ENCODE peak calls at places on chromosomes 13 and 19, in seven cellular contexts. U is astrocyte, P is fibroblast of lung, T is PC-9, K is PC-3, A is GM23248, F is mammary epithelial cell. M is an unnamed sample.

GRCh38 chr19:2041686-2042484 is 9.2 kb downstream of the MKNK2 start:
- DNase-seq in U (peak), F (peak), T (no peak), A (peak), P (peak), K (peak), M (peak)

GRCh38 chr13:59409211-59409610 is 754.5 kb downstream of the DIAPH3 start:
- DNase-seq in T (no peak), P (peak), A (no peak), K (no peak), F (no peak), U (peak), M (peak)

GRCh38 chr19:13095393-13095784 is 7.3 kb downstream of the LYL1 start:
- DNase-seq in P (no peak), K (no peak), U (no peak), A (no peak), T (no peak), F (no peak), M (no peak)

GRCh38 chr19:5711025-5711424 is 8.9 kb downstream of the LONP1 start:
- DNase-seq in K (no peak), P (no peak), A (no peak), U (no peak), F (no peak), T (no peak), M (no peak)

GRCh38 chr19:17026706-17027427 is at the start of gene CPAMD8:
- DNase-seq in F (no peak), K (no peak), P (no peak), A (no peak), U (no peak), T (peak), M (no peak)

GRCh38 chr13:62747629-62748028 is 1332.0 kb upstream of the PCDH20 start:
- DNase-seq in A (peak), K (peak), T (peak), P (no peak), F (no peak), U (no peak), M (no peak)

GRCh38 chr13:101579291-101579802 is 126.9 kb downstream of the ITGBL1 start:
- DNase-seq in U (peak), A (peak), F (peak), T (no peak), K (peak), P (peak), M (peak)

GRCh38 chr13:33066329-33066728 is 50.1 kb downstream of the KL start:
- DNase-seq in U (no peak), K (no peak), T (no peak), F (no peak), P (no peak), A (no peak), M (no peak)

GRCh38 chr19:46015961-46016425 is 6.9 kb downstream of the PGLYRP1 start:
- DNase-seq in T (no peak), K (no peak), F (no peak), U (no peak), P (no peak), A (peak), M (no peak)

GRCh38 chr19:34639491-34640085 is 37.4 kb downstream of the SCGB2B2 start:
- DNase-seq in U (peak), T (peak), F (peak), K (peak), P (peak), A (peak), M (peak)

GRCh38 chr13:69595181-69595580 is 512.4 kb upstream of the ATXN8OS start:
- DNase-seq in T (no peak), A (no peak), K (peak), F (no peak), P (no peak), U (no peak), M (no peak)

GRCh38 chr13:52845334-52845761 is 3.1 kb downstream of the PCDH8 start:
- DNase-seq in P (no peak), T (no peak), F (no peak), U (no peak), K (no peak), A (no peak), M (no peak)
- TF ChIP-seq EZH2 in P (no peak), T (no peak), F (peak), U (no peak), K (no peak), A (no peak), M (no peak)

GRCh38 chr13:27505792-27506191 is 55.4 kb upstream of the MTIF3 start:
- DNase-seq in U (no peak), A (no peak), T (no peak), F (no peak), P (no peak), K (no peak), M (no peak)

GRCh38 chr13:27508802-27509201 is 58.4 kb upstream of the MTIF3 start:
- DNase-seq in K (no peak), U (no peak), F (no peak), P (no peak), A (no peak), T (no peak), M (no peak)

GRCh38 chr13:27500806-27501534 is 50.6 kb upstream of the MTIF3 start:
- DNase-seq in F (no peak), A (no peak), U (no peak), P (no peak), K (no peak), T (no peak), M (no peak)

GRCh38 chr13:27504126-27504525 is 53.8 kb upstream of the MTIF3 start:
- DNase-seq in A (no peak), P (no peak), U (no peak), K (no peak), F (no peak), T (no peak), M (no peak)

DNA sequence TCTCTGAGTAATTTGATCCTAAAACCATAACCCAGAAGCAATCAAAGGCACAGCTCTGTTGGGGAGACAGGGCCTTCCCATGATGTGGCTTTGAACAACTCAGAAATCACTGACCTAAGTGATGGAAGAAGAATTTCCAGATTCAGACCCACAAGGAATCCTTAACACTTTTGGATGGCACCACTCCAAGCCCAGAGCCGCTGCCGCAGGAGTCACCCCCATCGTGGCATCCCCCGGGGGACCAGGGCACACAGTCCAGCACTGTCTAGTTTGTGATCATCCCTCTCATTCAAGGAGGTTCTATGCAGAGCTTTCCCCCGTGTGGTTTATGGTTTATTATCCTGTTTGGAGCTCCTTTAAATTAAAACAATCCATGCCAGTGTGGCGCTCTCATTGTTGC is 54.2 kb upstream of the MTIF3 start:
- DNase-seq in F (no peak), T (no peak), K (no peak), A (no peak), U (no peak), P (no peak), M (no peak)
- TF ChIP-seq EZH2 in F (no peak), T (no peak), K (no peak), A (no peak), U (no peak), P (no peak), M (no peak)

DNA sequence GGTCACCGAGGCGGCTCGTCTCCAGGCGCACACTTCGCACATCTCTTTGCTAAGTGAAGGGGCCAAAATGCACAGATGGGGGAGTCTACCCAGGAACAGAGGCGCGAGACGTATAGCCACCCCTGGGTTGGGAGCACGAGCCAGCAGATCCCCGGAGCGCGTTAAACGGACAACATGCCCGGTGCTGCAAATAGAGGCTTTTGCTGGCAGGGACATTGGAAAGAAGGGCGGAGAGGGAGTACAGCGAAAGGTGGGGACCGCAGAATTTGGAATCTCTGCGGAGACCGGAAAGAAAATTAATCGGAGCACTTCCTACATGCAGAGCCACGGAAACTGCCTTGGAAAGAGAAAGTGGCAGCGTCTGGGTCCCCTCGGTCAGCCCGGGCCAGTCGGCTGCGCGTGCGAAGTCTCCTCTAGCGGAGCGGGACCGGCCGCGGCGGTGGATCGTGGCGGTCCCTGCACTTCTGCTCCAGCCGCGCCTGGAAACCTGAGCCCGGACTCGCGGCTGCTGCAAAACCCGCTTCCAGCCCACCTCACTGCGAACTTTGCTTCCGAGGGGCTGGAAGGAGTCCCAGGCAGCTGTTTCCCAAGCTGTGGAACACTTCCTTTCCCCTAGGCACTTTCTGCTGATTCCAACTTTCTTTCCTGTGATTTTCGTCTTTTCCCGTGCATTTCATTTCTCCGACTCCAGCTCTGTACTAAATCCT is 791 bp upstream of the PCDH9 start:
- DNase-seq in T (peak), F (peak), A (peak), U (peak), K (peak), P (peak), M (peak)
- TF ChIP-seq EZH2 in T (no peak), F (no peak), A (no peak), U (no peak), K (no peak), P (no peak), M (no peak)

GRCh38 chr19:44756089-44756562 is 7.6 kb downstream of the BCL3 start:
- DNase-seq in T (no peak), K (no peak), P (no peak), F (no peak), U (no peak), A (no peak), M (no peak)

GRCh38 chr19:44758596-44758995 is 10.1 kb downstream of the BCL3 start:
- DNase-seq in F (no peak), U (no peak), K (no peak), P (no peak), T (no peak), A (no peak), M (no peak)

GRCh38 chr19:44755219-44755618 is 6.7 kb downstream of the BCL3 start:
- DNase-seq in A (no peak), T (no peak), F (no peak), K (no peak), P (no peak), U (no peak), M (no peak)

GRCh38 chr19:44757735-44758505 is 9.4 kb downstream of the BCL3 start:
- DNase-seq in T (no peak), F (no peak), P (peak), A (no peak), K (no peak), U (no peak), M (peak)

GRCh38 chr19:44757057-44757734 is 8.7 kb downstream of the BCL3 start:
- DNase-seq in T (no peak), A (no peak), K (no peak), U (peak), F (no peak), P (peak), M (no peak)
- TF ChIP-seq EZH2 in T (no peak), A (no peak), K (no peak), U (no peak), F (no peak), P (no peak), M (no peak)

DNA sequence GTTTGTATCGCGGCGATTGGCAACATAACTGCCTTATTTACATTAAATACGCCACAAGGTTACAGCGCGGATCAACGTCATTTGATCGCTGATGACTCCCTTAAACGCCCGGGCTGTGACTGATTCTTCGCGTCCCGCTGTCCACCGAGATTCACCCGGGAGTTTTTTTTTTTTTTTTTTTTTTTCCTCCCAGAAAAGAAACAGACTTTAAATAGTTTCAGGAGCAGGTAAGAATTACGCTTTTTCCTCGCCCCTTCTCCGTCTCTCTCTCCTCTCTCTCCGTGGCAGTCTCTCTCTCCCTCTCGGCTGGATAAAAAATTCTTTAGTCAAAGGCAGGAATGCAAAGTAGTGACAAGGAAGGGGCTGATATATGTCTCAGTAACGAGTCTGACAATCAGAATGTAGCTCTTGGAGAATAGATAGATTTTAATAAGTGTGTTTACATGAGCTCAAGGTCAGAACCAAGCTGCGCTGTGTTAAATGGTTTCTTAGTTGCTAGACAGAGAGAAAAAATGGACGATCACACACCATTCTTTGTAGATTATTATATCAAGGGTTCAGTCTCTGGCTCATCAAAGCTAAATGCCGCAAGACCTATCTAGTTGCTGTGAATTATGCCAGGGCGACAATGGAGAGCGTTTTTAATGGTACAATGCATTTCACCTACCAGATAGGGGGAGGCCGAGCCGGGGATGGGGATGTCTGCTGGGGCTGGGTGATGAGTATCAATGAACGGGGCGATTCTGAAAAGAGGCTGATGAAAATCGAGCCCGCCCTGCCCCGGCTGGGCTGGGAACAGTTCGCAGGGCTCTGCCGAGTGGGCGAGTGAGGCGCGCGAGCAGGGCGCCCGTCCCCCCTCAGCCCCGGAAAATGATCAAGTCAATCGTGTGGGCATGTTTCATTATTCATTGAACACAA is 147.2 kb upstream of the ZNF536 start:
- DNase-seq in T (no peak), P (peak), A (peak), K (no peak), F (no peak), U (no peak), M (no peak)
- TF ChIP-seq EZH2 in T (no peak), P (peak), A (no peak), K (no peak), F (peak), U (peak), M (peak)